ENCODE peak calls at places on chromosomes 5 and 9, in nine cellular contexts. M, E, W, F, G, C, H, V and L are unnamed samples.

GRCh38 chr9:5851445-5851844 is 18.5 kb upstream of the ERMP1 start:
- DNase-seq in F (peak), W (no peak), M (no peak), E (peak), G (no peak), V (no peak), H (no peak), C (peak), L (no peak)

GRCh38 chr9:115883467-115884329 is 269.9 kb upstream of the PAPPA start:
- DNase-seq in M (no peak), G (no peak), W (peak), H (peak), V (no peak), C (no peak), F (peak), E (peak), L (no peak)

GRCh38 chr5:98975682-98976407 is 47.0 kb upstream of the CHD1 start:
- DNase-seq in W (no peak), F (no peak), H (no peak), G (no peak), E (no peak), V (no peak), M (no peak), C (no peak), L (no peak)

GRCh38 chr5:135683227-135683626 is 104.4 kb upstream of the CXCL14 start:
- DNase-seq in W (no peak), V (no peak), F (no peak), E (no peak), M (no peak), C (no peak), H (no peak), G (no peak), L (no peak)

GRCh38 chr5:56123531-56124243 is 109.4 kb downstream of the ANKRD55 start:
- DNase-seq in G (peak), E (peak), H (no peak), C (no peak), M (no peak), W (no peak), F (peak), V (no peak), L (no peak)

GRCh38 chr5:91121347-91121993 is 261.6 kb downstream of the ARRDC3 start:
- DNase-seq in V (no peak), E (no peak), M (no peak), H (peak), G (no peak), W (no peak), F (no peak), C (no peak), L (no peak)

GRCh38 chr5:139640432-139641115 is 7.6 kb upstream of the CXXC5 start:
- DNase-seq in C (no peak), H (no peak), V (no peak), W (no peak), M (no peak), F (no peak), G (no peak), E (no peak), L (no peak)

GRCh38 chr9:134404376-134405358 is 78.4 kb downstream of the RXRA start:
- DNase-seq in H (no peak), F (no peak), W (no peak), G (no peak), V (no peak), C (no peak), E (no peak), M (no peak), L (no peak)

GRCh38 chr9:3391414-3391813 is 134.4 kb downstream of the RFX3 start:
- DNase-seq in M (no peak), W (no peak), F (no peak), C (no peak), V (no peak), H (no peak), E (no peak), G (no peak), L (no peak)

GRCh38 chr9:96567203-96567700 is 52.4 kb downstream of the CDC14B start:
- DNase-seq in H (no peak), E (peak), G (no peak), C (peak), M (no peak), V (no peak), W (peak), F (peak), L (no peak)

GRCh38 chr9:36008774-36009300 is 27.9 kb upstream of the RECK start:
- DNase-seq in G (peak), F (peak), W (peak), H (peak), C (peak), E (peak), V (peak), M (peak), L (peak)

GRCh38 chr5:1380011-1380817 is 35.3 kb upstream of the CLPTM1L start:
- DNase-seq in M (peak), C (peak), V (peak), G (peak), W (peak), H (peak), E (peak), F (peak), L (no peak)

GRCh38 chr5:13488254-13488931 is 456.1 kb downstream of the DNAH5 start:
- DNase-seq in E (no peak), G (no peak), F (no peak), V (no peak), W (no peak), C (no peak), M (no peak), H (no peak), L (no peak)

GRCh38 chr5:53679261-53679660 is 118.8 kb downstream of the NDUFS4 start:
- DNase-seq in E (peak), M (no peak), V (no peak), C (no peak), W (no peak), H (no peak), G (no peak), F (no peak), L (no peak)

GRCh38 chr5:74017112-74017511 is 391.1 kb downstream of the ARHGEF28 start:
- DNase-seq in W (no peak), G (no peak), M (no peak), H (peak), E (no peak), C (no peak), V (no peak), F (no peak), L (no peak)

GRCh38 chr5:40223884-40224402 is 455.8 kb upstream of the PTGER4 start:
- DNase-seq in W (no peak), F (peak), H (no peak), V (no peak), G (no peak), E (peak), M (no peak), C (no peak), L (no peak)

GRCh38 chr5:180130876-180131740 is 59.5 kb upstream of the RNF130 start:
- DNase-seq in H (no peak), V (no peak), G (no peak), M (no peak), F (no peak), W (no peak), C (no peak), E (no peak), L (no peak)

GRCh38 chr9:37515620-37516258 is 30.0 kb downstream of the POLR1E start:
- DNase-seq in C (no peak), F (no peak), V (no peak), H (peak), W (no peak), G (no peak), E (no peak), M (no peak), L (no peak)

GRCh38 chr9:83596899-83597504 is 25.9 kb upstream of the IDNK start:
- DNase-seq in E (peak), H (no peak), W (peak), C (peak), G (peak), V (no peak), M (peak), F (peak), L (no peak)

GRCh38 chr5:107285772-107286171 is 385.0 kb downstream of the EFNA5 start:
- DNase-seq in V (no peak), H (no peak), M (no peak), C (no peak), G (no peak), F (no peak), W (no peak), E (peak), L (no peak)

GRCh38 chr9:126777733-126778132 is 27.1 kb upstream of the ZBTB43 start:
- DNase-seq in V (no peak), G (no peak), H (no peak), M (no peak), F (no peak), W (no peak), C (no peak), E (no peak), L (no peak)

GRCh38 chr5:75331095-75332090 is 5.6 kb upstream of the HMGCR start:
- DNase-seq in E (no peak), C (no peak), M (no peak), F (no peak), V (no peak), G (no peak), H (no peak), W (no peak), L (no peak)

GRCh38 chr5:122259995-122260394 is 52.0 kb upstream of the SNCAIP start:
- DNase-seq in C (no peak), M (no peak), F (peak), G (no peak), W (no peak), H (no peak), V (no peak), E (peak), L (no peak)

GRCh38 chr5:158482201-158482600 is 617.5 kb downstream of the EBF1 start:
- DNase-seq in F (no peak), E (peak), V (no peak), H (no peak), W (no peak), M (no peak), G (no peak), C (no peak), L (no peak)